ENCODE peak calls at places on chromosomes 16 and 17, in six cellular contexts. One of them, this sample, is unnamed.

GRCh38 chr17:18994626-18995025 is 9.9 kb downstream of the FAM83G start:
- DNase-seq in fibroblast of lung: peak
- DNase-seq in colonic mucosa: no peak
- DNase-seq in neural progenitor cell: no peak
- DNase-seq in endothelial cell of umbilical vein: no peak
- DNase-seq in H1: no peak
- DNase-seq in this sample: no peak

GRCh38 chr17:49677933-49678847 is at the start of gene SPOP:
- DNase-seq in fibroblast of lung: peak
- DNase-seq in colonic mucosa: peak
- DNase-seq in endothelial cell of umbilical vein: peak
- DNase-seq in neural progenitor cell: peak
- DNase-seq in H1: peak
- DNase-seq in this sample: peak

GRCh38 chr16:89257757-89258465 is 40.4 kb downstream of the ZNF778 start:
- DNase-seq in colonic mucosa: no peak
- DNase-seq in endothelial cell of umbilical vein: no peak
- DNase-seq in neural progenitor cell: no peak
- DNase-seq in H1: no peak
- DNase-seq in fibroblast of lung: no peak
- DNase-seq in this sample: no peak

GRCh38 chr17:75572713-75573539 is 14.7 kb upstream of the MYO15B start:
- DNase-seq in colonic mucosa: no peak
- DNase-seq in neural progenitor cell: no peak
- DNase-seq in endothelial cell of umbilical vein: no peak
- DNase-seq in fibroblast of lung: no peak
- DNase-seq in H1: no peak
- DNase-seq in this sample: no peak

GRCh38 chr16:24609740-24610420 is 70.5 kb downstream of the RBBP6 start:
- DNase-seq in endothelial cell of umbilical vein: peak
- DNase-seq in neural progenitor cell: peak
- DNase-seq in H1: peak
- DNase-seq in colonic mucosa: peak
- DNase-seq in fibroblast of lung: peak
- DNase-seq in this sample: no peak

GRCh38 chr16:88772871-88773811 is 11.9 kb downstream of the PIEZO1 start:
- DNase-seq in neural progenitor cell: peak
- DNase-seq in fibroblast of lung: peak
- DNase-seq in H1: no peak
- DNase-seq in endothelial cell of umbilical vein: no peak
- DNase-seq in colonic mucosa: no peak
- DNase-seq in this sample: no peak

GRCh38 chr17:39080416-39081179 is 70.8 kb downstream of the PLXDC1 start:
- DNase-seq in H1: no peak
- DNase-seq in neural progenitor cell: peak
- DNase-seq in endothelial cell of umbilical vein: no peak
- DNase-seq in fibroblast of lung: peak
- DNase-seq in colonic mucosa: no peak
- DNase-seq in this sample: no peak

GRCh38 chr17:17523001-17523713 is 27.0 kb upstream of the RASD1 start:
- DNase-seq in fibroblast of lung: no peak
- DNase-seq in H1: no peak
- DNase-seq in neural progenitor cell: peak
- DNase-seq in endothelial cell of umbilical vein: no peak
- DNase-seq in colonic mucosa: no peak
- DNase-seq in this sample: no peak

GRCh38 chr17:1033503-1033902 is 36.6 kb downstream of the TIMM22 start:
- DNase-seq in endothelial cell of umbilical vein: no peak
- DNase-seq in fibroblast of lung: no peak
- DNase-seq in colonic mucosa: no peak
- DNase-seq in H1: no peak
- DNase-seq in neural progenitor cell: no peak
- DNase-seq in this sample: no peak

GRCh38 chr17:14775761-14776492 is 475.0 kb downstream of the HS3ST3B1 start:
- DNase-seq in colonic mucosa: no peak
- DNase-seq in fibroblast of lung: no peak
- DNase-seq in endothelial cell of umbilical vein: no peak
- DNase-seq in H1: no peak
- DNase-seq in neural progenitor cell: no peak
- DNase-seq in this sample: no peak

GRCh38 chr17:73017653-73018052 is 74.8 kb downstream of the SLC39A11 start:
- DNase-seq in fibroblast of lung: peak
- DNase-seq in neural progenitor cell: no peak
- DNase-seq in colonic mucosa: no peak
- DNase-seq in H1: no peak
- DNase-seq in endothelial cell of umbilical vein: no peak
- DNase-seq in this sample: no peak

GRCh38 chr17:30992551-30992950 is 21.7 kb downstream of the RNF135 start:
- DNase-seq in fibroblast of lung: no peak
- DNase-seq in colonic mucosa: no peak
- DNase-seq in H1: no peak
- DNase-seq in endothelial cell of umbilical vein: no peak
- DNase-seq in neural progenitor cell: no peak
- DNase-seq in this sample: no peak
- TF ChIP-seq CTCF in fibroblast of lung: no peak
- TF ChIP-seq CTCF in colonic mucosa: no peak
- TF ChIP-seq CTCF in H1: peak
- TF ChIP-seq CTCF in endothelial cell of umbilical vein: no peak
- TF ChIP-seq CTCF in neural progenitor cell: peak
- TF ChIP-seq CTCF in this sample: peak

DNA sequence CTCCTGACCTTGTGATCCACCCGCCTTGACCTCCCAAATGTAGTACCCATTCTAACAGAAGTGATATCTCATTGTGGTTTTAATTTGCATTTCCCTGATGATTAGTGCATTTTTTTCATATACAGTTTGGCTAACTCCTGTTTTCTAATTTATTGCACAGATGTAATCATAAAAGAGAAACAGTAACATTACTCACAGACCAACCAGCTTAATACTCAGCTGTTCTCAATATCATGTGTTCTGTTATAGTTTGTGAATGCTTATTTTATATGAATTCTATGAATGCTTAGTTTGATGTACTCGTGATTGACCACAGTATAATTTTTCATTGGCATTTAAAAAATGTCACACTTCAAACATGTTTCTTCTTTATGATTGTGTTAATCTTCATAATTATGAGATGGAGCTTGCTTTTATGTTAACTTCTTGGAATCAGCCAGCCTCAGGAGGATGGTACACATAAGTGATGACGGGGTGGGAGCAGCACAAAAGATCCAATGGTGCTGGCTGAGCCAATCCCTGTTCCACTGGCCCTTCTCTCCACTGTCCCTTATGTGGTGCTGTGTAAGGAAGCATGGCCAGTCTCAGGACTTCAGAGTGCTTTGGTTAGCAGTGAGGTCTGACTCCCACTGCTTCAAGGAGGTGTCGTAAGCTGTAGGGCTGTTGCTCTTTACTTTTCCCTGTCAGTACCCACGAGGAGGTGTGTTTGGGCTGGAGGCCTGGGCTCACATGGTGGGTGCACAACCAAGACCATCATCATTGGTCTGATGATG is 191.0 kb downstream of the SPECC1 start:
- DNase-seq in endothelial cell of umbilical vein: no peak
- DNase-seq in fibroblast of lung: no peak
- DNase-seq in H1: no peak
- DNase-seq in neural progenitor cell: peak
- DNase-seq in colonic mucosa: no peak
- DNase-seq in this sample: no peak
- H3K27ac ChIP-seq in endothelial cell of umbilical vein: no peak
- H3K27ac ChIP-seq in fibroblast of lung: no peak
- H3K27ac ChIP-seq in H1: no peak
- H3K27ac ChIP-seq in neural progenitor cell: no peak
- H3K27ac ChIP-seq in colonic mucosa: no peak
- H3K27ac ChIP-seq in this sample: no peak

GRCh38 chr16:21720533-21720932 is 56.8 kb downstream of the OTOA start:
- DNase-seq in fibroblast of lung: no peak
- DNase-seq in neural progenitor cell: no peak
- DNase-seq in colonic mucosa: no peak
- DNase-seq in H1: no peak
- DNase-seq in endothelial cell of umbilical vein: no peak
- DNase-seq in this sample: no peak
- H3K9ac ChIP-seq in fibroblast of lung: no peak
- H3K9ac ChIP-seq in neural progenitor cell: no peak
- H3K9ac ChIP-seq in colonic mucosa: no peak
- H3K9ac ChIP-seq in H1: no peak
- H3K9ac ChIP-seq in endothelial cell of umbilical vein: no peak
- H3K9ac ChIP-seq in this sample: no peak

DNA sequence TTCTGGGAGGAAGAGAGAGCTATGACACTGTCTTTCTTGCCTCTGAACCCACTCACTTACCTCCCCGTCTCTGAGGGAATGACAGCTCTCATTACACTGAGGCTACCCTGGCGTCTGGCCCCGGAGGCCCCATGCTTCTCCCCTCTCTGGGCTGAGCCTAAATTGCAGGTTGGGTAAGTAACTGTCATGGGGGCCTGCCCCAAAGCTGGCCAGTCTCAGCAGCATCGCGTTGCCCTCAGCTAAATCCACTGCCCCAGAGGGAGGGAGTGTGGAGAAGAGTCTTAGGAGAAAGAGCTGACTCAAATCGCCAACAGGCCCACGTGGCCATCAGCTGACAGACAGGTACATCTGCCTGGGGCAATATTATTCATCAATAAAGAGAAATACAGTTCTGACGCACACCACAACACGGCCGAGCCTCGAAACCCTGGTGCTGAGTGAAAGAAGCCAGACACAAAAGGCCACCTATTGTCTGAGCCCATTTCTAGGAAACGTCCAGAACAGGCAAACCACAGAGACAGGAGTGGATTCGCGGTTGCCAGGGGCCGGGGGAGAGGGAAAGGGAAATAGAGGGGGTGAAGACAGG is 156.3 kb downstream of the C16orf95 start:
- DNase-seq in colonic mucosa: no peak
- DNase-seq in fibroblast of lung: no peak
- DNase-seq in endothelial cell of umbilical vein: no peak
- DNase-seq in H1: no peak
- DNase-seq in neural progenitor cell: no peak
- DNase-seq in this sample: no peak
- TF ChIP-seq CTCF in colonic mucosa: no peak
- TF ChIP-seq CTCF in fibroblast of lung: no peak
- TF ChIP-seq CTCF in endothelial cell of umbilical vein: no peak
- TF ChIP-seq CTCF in H1: no peak
- TF ChIP-seq CTCF in neural progenitor cell: no peak
- TF ChIP-seq CTCF in this sample: no peak

GRCh38 chr16:28930652-28931051 is 1.1 kb upstream of the CD19 start:
- DNase-seq in endothelial cell of umbilical vein: no peak
- DNase-seq in colonic mucosa: no peak
- DNase-seq in fibroblast of lung: no peak
- DNase-seq in H1: no peak
- DNase-seq in neural progenitor cell: peak
- DNase-seq in this sample: peak
- H3K27ac ChIP-seq in endothelial cell of umbilical vein: no peak
- H3K27ac ChIP-seq in colonic mucosa: no peak
- H3K27ac ChIP-seq in fibroblast of lung: no peak
- H3K27ac ChIP-seq in H1: no peak
- H3K27ac ChIP-seq in neural progenitor cell: peak
- H3K27ac ChIP-seq in this sample: peak